ENCODE peak calls at places on chromosome 20, in five cellular contexts. O, Q, K, P and N are unnamed samples. For H3K27me3, the result is how much of the 10 kb centered on the place peaks cover.

GRCh38 chr20:47760686-47761477 is 24.4 kb downstream of the SULF2 start:
- DNase-seq in Q (no peak), K (no peak), O (no peak), P (no peak), N (no peak)

GRCh38 chr20:52731086-52731485 is 241.1 kb upstream of the TSHZ2 start:
- DNase-seq in P (no peak), Q (no peak), K (no peak), O (no peak), N (no peak)

GRCh38 chr20:47353697-47354387 is 2.7 kb downstream of the ZMYND8 start:
- DNase-seq in O (no peak), Q (no peak), K (no peak), P (no peak), N (no peak)

GRCh38 chr20:21104921-21105320 is 1.2 kb downstream of the LINC00237 start:
- DNase-seq in O (no peak), Q (peak), K (no peak), P (no peak), N (no peak)

GRCh38 chr20:49969234-49969633 is 13.5 kb upstream of the SNAI1 start:
- DNase-seq in Q (no peak), K (no peak), P (peak), O (no peak), N (no peak)

GRCh38 chr20:58625585-58625984 is 25.5 kb upstream of the STX16 start:
- DNase-seq in K (no peak), Q (no peak), O (no peak), P (no peak), N (no peak)

GRCh38 chr20:44642203-44643153 is 9.0 kb downstream of the ADA start:
- DNase-seq in P (peak), K (peak), Q (no peak), O (peak), N (peak)

GRCh38 chr20:32536861-32537656 is 48.1 kb downstream of the NOL4L start:
- DNase-seq in O (peak), P (no peak), Q (peak), K (peak), N (peak)

GRCh38 chr20:4090756-4091331 is 75.5 kb upstream of the RNF24 start:
- DNase-seq in K (no peak), P (no peak), O (peak), Q (no peak), N (no peak)

GRCh38 chr20:32636278-32636677 is 37.5 kb downstream of the C20orf203 start:
- DNase-seq in O (no peak), K (peak), P (no peak), Q (no peak), N (no peak)

GRCh38 chr20:24773751-24774201 is 175.3 kb upstream of the CST7 start:
- DNase-seq in O (no peak), K (peak), P (no peak), Q (no peak), N (no peak)

GRCh38 chr20:32544260-32544722 is 40.8 kb downstream of the NOL4L start:
- DNase-seq in K (no peak), P (no peak), O (no peak), Q (no peak), N (no peak)

GRCh38 chr20:33154252-33154651 is 13.7 kb upstream of the BPIFA2 start:
- DNase-seq in Q (no peak), O (no peak), K (no peak), P (no peak), N (no peak)

GRCh38 chr20:19074828-19075516 is 137.5 kb upstream of the SLC24A3 start:
- DNase-seq in P (no peak), O (no peak), K (no peak), Q (no peak), N (no peak)

GRCh38 chr20:8796088-8796665 is 272.7 kb upstream of the PLCB4 start:
- DNase-seq in O (no peak), P (no peak), K (no peak), Q (no peak), N (no peak)

GRCh38 chr20:50729925-50730764 is 1.2 kb upstream of the PARD6B start:
- DNase-seq in K (peak), O (no peak), Q (no peak), P (no peak), N (peak)

GRCh38 chr20:17345321-17345720 is 118.5 kb downstream of the PCSK2 start:
- DNase-seq in O (no peak), P (no peak), Q (no peak), K (no peak), N (no peak)

GRCh38 chr20:34581341-34582189 is 23.0 kb downstream of the MAP1LC3A start:
- DNase-seq in Q (no peak), O (no peak), P (no peak), K (no peak), N (no peak)

GRCh38 chr20:38883081-38883980 is 42.9 kb upstream of the FAM83D start:
- DNase-seq in Q (peak), O (no peak), P (no peak), K (no peak), N (no peak)

GRCh38 chr20:49411221-49411925 is 71.1 kb downstream of the KCNB1 start:
- DNase-seq in O (no peak), K (no peak), P (no peak), Q (no peak), N (no peak)

GRCh38 chr20:37290158-37290810 is 829 bp downstream of the MANBAL start:
- DNase-seq in P (no peak), Q (no peak), K (no peak), O (no peak), N (no peak)

GRCh38 chr20:9160341-9160740 is 91.5 kb downstream of the PLCB4 start:
- DNase-seq in O (no peak), Q (no peak), K (no peak), P (no peak), N (no peak)

GRCh38 chr20:24535956-24536730 is 66.7 kb downstream of the SYNDIG1 start:
- DNase-seq in Q (peak), O (no peak), K (no peak), P (no peak), N (no peak)

GRCh38 chr20:4441871-4442270 is 279.8 kb upstream of the PRND start:
- DNase-seq in K (no peak), O (no peak), P (no peak), Q (no peak), N (no peak)

GRCh38 chr20:55155360-55155759 is 680.0 kb downstream of the DOK5 start:
- DNase-seq in K (no peak), P (no peak), O (no peak), Q (no peak), N (no peak)

GRCh38 chr20:36217226-36217625 is 19.1 kb upstream of the AAR2 start:
- DNase-seq in K (no peak), O (peak), Q (no peak), P (no peak), N (no peak)

GRCh38 chr20:47220161-47220582 is 136.3 kb downstream of the ZMYND8 start:
- DNase-seq in K (no peak), P (no peak), O (peak), Q (no peak), N (peak)

GRCh38 chr20:24617757-24618450 is 148.5 kb downstream of the SYNDIG1 start:
- DNase-seq in O (no peak), P (no peak), K (no peak), Q (peak), N (no peak)

GRCh38 chr20:61295726-61296628 is 43.9 kb downstream of the CDH4 start:
- DNase-seq in O (no peak), P (no peak), Q (peak), K (no peak), N (no peak)

GRCh38 chr20:46111836-46112212 is 6.3 kb upstream of the CD40 start:
- DNase-seq in O (no peak), P (no peak), Q (no peak), K (no peak), N (no peak)

GRCh38 chr20:46108976-46109375 is 9.1 kb upstream of the CD40 start:
- DNase-seq in Q (peak), K (no peak), O (no peak), P (no peak), N (no peak)

GRCh38 chr20:46111028-46111835 is 6.9 kb upstream of the CD40 start:
- DNase-seq in O (no peak), P (peak), K (no peak), Q (no peak), N (peak)

GRCh38 chr20:46112430-46113020 is 5.6 kb upstream of the CD40 start:
- DNase-seq in Q (no peak), K (no peak), O (no peak), P (no peak), N (no peak)

GRCh38 chr20:46108435-46108841 is 9.7 kb upstream of the CD40 start:
- DNase-seq in O (no peak), Q (no peak), P (no peak), K (no peak), N (no peak)
- TF ChIP-seq POLR2A in O (no peak), Q (no peak), P (no peak), K (no peak), N (no peak)

DNA sequence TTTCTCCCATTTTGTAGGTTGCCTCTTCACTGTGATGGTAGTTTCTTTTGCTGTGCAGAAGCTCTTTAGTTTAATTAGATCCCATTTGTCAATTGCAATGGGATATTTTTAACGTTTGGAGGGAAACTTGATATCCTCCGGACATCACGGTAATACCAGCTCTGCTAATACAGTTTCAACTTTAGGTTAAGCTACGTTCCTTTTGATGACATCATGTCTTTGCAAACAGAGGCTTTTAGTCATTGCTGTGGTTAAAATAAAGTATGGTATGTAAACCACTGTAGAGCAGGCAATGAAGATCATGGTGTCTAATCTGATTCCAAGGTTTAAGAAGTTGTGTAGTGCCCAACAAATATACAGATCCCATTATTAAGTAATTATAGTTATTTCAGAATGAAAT is 168.0 kb upstream of the CHD6 start:
- DNase-seq in O (no peak), K (no peak), Q (no peak), P (no peak), N (no peak)
- H3K27me3 ChIP-seq in O (under half), K (under half), Q (under half), P (under half), N (under half)

DNA sequence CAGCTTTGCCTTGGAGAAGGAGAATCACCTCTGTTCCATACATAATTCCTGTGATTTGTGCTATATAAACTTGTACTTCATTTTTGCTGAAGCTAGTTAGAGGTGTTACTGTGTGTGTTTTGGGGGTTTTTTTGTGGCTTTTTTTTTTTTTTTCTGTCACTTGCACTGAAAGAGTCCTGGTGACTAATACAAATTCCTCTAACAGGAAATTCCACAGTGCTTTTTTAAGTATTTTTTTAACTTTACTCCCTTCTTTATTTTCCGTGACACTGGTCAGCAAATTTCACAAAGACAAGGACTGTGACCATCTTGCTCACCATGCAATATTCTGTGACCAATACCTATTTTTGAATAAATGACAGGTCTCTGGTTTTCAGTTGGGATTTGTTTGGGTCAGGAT is 110.5 kb downstream of the ISM1 start:
- DNase-seq in K (no peak), O (no peak), P (no peak), Q (no peak), N (no peak)
- TF ChIP-seq EP300 in K (no peak), O (no peak), P (no peak), Q (no peak), N (no peak)

DNA sequence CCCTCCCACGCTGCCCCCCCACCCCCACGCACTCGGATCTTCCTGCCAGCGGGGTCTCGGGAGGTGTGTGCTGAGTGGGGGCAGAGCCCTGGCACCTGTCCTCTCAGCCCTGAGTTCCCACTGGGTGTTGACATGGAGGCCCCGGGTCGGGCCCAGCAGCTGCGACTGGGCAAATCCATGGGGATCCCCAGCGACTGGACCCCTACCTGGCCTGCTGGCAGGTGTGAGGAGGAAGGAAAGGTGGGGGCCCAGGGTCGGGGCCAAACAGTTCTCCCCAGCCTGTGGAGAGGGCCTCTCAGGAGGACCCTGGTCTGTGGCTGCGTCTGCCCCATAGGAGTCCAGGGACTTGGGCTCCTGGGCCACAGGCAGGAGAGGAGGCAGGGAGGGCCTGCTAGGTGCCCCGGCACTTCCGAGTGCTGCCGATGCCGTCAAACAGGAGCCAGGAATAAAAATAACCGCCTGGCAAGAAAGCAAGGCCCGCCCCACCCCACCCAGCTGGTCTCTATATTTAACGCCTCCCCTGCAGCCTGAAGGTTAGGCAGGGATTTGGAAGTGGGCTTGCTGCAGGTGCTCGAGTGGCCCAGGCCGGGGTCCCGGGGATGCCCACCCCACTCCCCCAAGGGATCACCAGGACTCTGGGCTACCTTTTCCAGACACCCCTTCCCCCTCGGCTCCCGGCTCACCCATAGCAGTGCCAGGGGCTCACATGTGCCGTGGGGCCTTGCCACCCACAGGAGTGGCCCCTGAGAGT is 1.4 kb upstream of the EEF1A2 start:
- DNase-seq in O (no peak), K (no peak), P (no peak), Q (peak), N (no peak)
- TF ChIP-seq POLR2A in O (no peak), K (no peak), P (no peak), Q (no peak), N (no peak)

GRCh38 chr20:57576942-57577550 is 16.1 kb downstream of the PCK1 start:
- DNase-seq in K (no peak), P (no peak), O (no peak), Q (no peak), N (no peak)
- H3K27me3 ChIP-seq in K (under half), P (under half), O (under half), Q (under half), N (under half)

GRCh38 chr20:6053064-6053775 is 640 bp downstream of the LRRN4 start:
- DNase-seq in K (no peak), Q (no peak), P (no peak), O (no peak), N (no peak)
- TF ChIP-seq EP300 in K (no peak), Q (no peak), P (no peak), O (no peak), N (no peak)